ENCODE peak calls at places on chromosomes 1 and 21, in eight cellular contexts. V is CD8-positive, alpha-beta memory T cell; Q is breast epithelium; A is uterus; P is CD8-positive, alpha-beta T cell; I is SJCRH30; N is CD4-positive, alpha-beta memory T cell; U is NT2/D1. X is an unnamed sample.

GRCh38 chr1:10724948-10725852 is 71.2 kb downstream of the CASZ1 start:
- DNase-seq in V (no peak), Q (peak; percentile 47), A (peak; percentile 60), P (no peak), I (no peak), N (no peak), U (no peak), X (no peak)

GRCh38 chr1:222643603-222643936 is 25.7 kb downstream of the MIA3 start:
- DNase-seq in V (no peak), Q (no peak), A (peak; percentile 20), P (no peak), I (no peak), N (no peak), U (peak; percentile 15), X (no peak)

GRCh38 chr1:192983349-192983980 is 75.7 kb downstream of the UCHL5 start:
- DNase-seq in V (no peak), Q (no peak), A (no peak), P (no peak), I (no peak), N (no peak), U (no peak), X (peak; percentile 36)

GRCh38 chr1:96234299-96234698 is 487.3 kb upstream of the PTBP2 start:
- DNase-seq in V (no peak), Q (no peak), A (peak; percentile 38), P (no peak), I (peak; percentile 33), N (no peak), U (peak; percentile 16), X (peak; percentile 42)

GRCh38 chr1:220544901-220545303 is 17.0 kb downstream of the MARK1 start:
- DNase-seq in V (no peak), Q (no peak), A (no peak), P (no peak), I (peak; percentile 14), N (no peak), U (peak; percentile 50), X (peak; percentile 89)

GRCh38 chr1:205598841-205599666 is 32.8 kb downstream of the ELK4 start:
- DNase-seq in V (no peak), Q (no peak), A (peak; percentile 87), P (no peak), I (no peak), N (no peak), U (no peak), X (no peak)

GRCh38 chr21:45250914-45251634 is 36.6 kb downstream of the POFUT2 start:
- DNase-seq in V (no peak), Q (no peak), A (no peak), P (no peak), I (no peak), N (no peak), U (no peak), X (no peak)

GRCh38 chr21:41465176-41465781 is 39.2 kb downstream of the MX1 start:
- DNase-seq in V (no peak), Q (no peak), A (no peak), P (no peak), I (no peak), N (no peak), U (no peak), X (no peak)

DNA sequence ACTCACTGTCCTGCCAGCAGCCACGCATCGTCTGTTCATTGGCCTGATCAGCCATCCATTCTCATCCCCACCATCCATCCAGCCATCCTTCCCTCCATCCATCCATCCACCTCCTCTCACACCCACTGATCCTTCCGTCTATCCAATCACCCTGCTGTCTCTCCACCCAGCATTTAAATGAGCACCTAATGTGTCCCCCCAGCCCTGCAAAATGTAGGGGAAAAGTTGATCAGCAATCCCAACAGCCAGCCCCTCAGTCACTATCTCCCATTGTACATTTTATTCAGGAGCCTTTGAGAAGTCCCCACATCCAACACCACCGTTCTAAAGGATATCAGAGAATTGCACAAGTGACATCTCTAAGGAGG is 11.1 kb upstream of the DDOST start:
- DNase-seq in V (no peak), Q (no peak), A (no peak), P (no peak), I (no peak), N (no peak), U (no peak), X (no peak)
- H3K36me3 ChIP-seq in V (no peaks in the 10 kb centered on the region), Q (no peaks in the 10 kb centered on the region), A (no peaks in the 10 kb centered on the region), P (no peaks in the 10 kb centered on the region), I (no peaks in the 10 kb centered on the region), N (no peaks in the 10 kb centered on the region), U (peaks cover 22% of the 10 kb centered on the region), X (no peaks in the 10 kb centered on the region)

DNA sequence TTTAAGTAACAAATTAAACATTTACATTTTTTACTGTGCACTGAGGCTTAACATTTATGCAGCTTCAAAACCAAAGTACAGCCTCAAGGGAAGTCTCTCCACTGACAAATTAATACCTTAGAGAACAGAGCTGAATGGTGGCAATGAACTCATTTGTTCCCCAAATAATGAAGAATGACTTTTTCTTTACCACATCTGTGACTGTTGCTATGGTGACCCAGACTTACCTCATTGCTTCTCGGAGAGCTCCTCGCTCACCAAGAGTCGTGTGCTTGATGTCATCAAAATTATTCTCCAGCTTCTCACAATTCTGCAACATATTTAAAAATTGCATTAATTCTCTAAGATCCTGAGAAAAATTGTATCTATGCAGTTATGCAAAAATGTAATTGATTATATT is 92.9 kb downstream of the DPYD start:
- DNase-seq in V (peak; percentile 24), Q (no peak), A (no peak), P (no peak), I (peak; percentile 36), N (no peak), U (no peak), X (peak; percentile 63)
- H3K4me1 ChIP-seq in V (no peaks in the 10 kb centered on the region), Q (no peaks in the 10 kb centered on the region), A (no peaks in the 10 kb centered on the region), P (no peaks in the 10 kb centered on the region), I (peaks cover 16% of the 10 kb centered on the region), N (no peaks in the 10 kb centered on the region), U (no peaks in the 10 kb centered on the region), X (no peaks in the 10 kb centered on the region)

GRCh38 chr1:5898266-5898665 is 94.0 kb downstream of the NPHP4 start:
- DNase-seq in V (no peak), Q (no peak), A (no peak), P (no peak), I (no peak), N (no peak), U (no peak), X (no peak)

GRCh38 chr1:5901841-5902240 is 90.4 kb downstream of the NPHP4 start:
- DNase-seq in V (no peak), Q (no peak), A (no peak), P (no peak), I (no peak), N (no peak), U (no peak), X (peak; percentile 92)

GRCh38 chr1:5903031-5903430 is 89.2 kb downstream of the NPHP4 start:
- DNase-seq in V (no peak), Q (no peak), A (no peak), P (no peak), I (no peak), N (no peak), U (no peak), X (no peak)

GRCh38 chr1:5903680-5904079 is 88.5 kb downstream of the NPHP4 start:
- DNase-seq in V (no peak), Q (no peak), A (no peak), P (no peak), I (no peak), N (no peak), U (no peak), X (no peak)

DNA sequence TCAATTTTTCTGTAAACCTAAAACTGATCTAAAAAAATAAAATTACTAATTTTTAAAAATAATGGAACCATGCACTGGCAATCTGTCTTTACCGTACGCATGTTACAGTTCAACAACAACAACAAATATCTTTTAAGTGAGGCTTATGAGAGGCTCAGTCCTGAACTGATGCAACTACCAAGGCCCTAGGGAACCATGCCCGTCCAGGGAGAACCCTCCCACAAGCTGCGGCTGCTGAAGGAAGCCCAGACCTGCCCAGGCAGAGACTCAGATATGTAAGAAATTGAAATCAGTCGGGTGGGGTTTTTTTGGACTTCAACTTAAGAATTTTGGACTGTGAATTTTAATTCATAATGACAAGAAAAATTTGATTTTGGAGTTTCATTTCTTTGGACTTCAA is 91.1 kb downstream of the NPHP4 start:
- DNase-seq in V (no peak), Q (peak; percentile 44), A (no peak), P (no peak), I (no peak), N (no peak), U (no peak), X (no peak)
- H3K36me3 ChIP-seq in V (no peaks in the 10 kb centered on the region), Q (no peaks in the 10 kb centered on the region), A (no peaks in the 10 kb centered on the region), P (no peaks in the 10 kb centered on the region), I (peaks cover 5% of the 10 kb centered on the region), N (no peaks in the 10 kb centered on the region), U (peaks cover 2% of the 10 kb centered on the region), X (no peaks in the 10 kb centered on the region)

DNA sequence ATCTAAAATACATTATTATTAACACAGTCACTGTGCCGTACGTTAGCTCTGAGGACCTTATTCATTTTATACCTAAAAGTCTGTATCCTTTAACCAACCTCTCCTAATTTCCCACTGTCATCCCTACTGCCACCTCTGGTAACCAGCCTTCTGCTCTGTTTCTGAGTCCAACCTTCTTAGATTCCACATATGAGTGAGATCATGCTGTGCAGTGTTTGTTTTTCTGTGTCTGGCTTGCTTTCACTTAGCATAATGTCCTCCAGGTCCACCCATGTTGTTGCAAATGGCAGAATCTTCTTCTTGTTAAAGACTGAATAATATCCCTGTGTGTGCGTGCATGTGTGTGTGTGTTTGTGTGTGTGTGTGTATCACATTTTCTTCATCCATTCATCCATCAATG is 64.2 kb downstream of the ETS2 start:
- DNase-seq in V (no peak), Q (no peak), A (no peak), P (no peak), I (no peak), N (no peak), U (no peak), X (peak; percentile 5)
- H3K4me1 ChIP-seq in V (no peaks in the 10 kb centered on the region), Q (no peaks in the 10 kb centered on the region), A (no peaks in the 10 kb centered on the region), P (no peaks in the 10 kb centered on the region), I (no peaks in the 10 kb centered on the region), N (no peaks in the 10 kb centered on the region), U (no peaks in the 10 kb centered on the region), X (no peaks in the 10 kb centered on the region)

DNA sequence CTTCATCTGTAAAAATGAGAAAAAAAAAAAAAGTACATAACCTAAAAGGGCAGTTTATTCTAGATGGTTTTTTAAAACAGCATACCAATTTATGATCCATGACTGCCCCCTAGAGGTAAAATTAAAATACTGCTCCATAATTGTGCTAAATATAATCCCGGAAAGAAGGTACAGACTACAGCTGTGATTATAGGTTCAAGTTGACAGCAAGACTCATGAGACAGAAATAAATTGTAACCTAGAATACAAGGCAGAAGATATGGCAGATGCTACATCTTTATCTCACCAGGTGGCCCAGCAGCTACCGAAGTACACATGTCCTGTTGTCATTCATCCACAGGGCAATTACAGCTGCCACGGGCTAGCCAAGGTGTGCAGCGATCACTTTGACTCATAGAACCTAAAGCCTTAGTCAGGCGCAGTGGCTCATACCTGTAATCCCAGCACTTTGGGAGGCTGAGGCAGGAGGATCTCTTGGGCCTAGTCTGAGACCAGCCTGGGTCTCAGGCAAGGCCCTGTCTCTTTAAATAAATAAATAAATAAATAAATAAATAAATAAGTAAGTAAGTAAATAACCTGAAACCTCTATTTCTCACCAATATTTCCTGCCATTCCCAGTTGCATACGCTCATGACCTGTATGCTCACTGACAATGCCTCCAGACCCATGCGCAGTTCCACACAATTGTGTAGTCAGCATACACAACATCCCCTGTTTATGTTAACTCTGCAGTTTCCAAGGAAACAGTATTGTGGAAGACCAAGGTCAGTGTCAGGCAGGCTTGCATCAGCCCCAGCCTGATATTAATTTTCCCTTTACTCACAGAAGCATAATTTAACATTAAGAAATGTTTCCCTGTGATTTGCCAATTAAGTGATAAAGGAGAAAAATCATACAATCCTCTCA is 18.3 kb upstream of the PPIE start:
- DNase-seq in V (peak; percentile 68), Q (no peak), A (no peak), P (peak; percentile 12), I (peak; percentile 87), N (peak; percentile 65), U (peak; percentile 23), X (peak; percentile 52)
- H3K36me3 ChIP-seq in V (no peaks in the 10 kb centered on the region), Q (no peaks in the 10 kb centered on the region), A (no peaks in the 10 kb centered on the region), P (no peaks in the 10 kb centered on the region), I (no peaks in the 10 kb centered on the region), N (no peaks in the 10 kb centered on the region), U (no peaks in the 10 kb centered on the region), X (no peaks in the 10 kb centered on the region)

GRCh38 chr1:155077758-155078495 is 710 bp upstream of the EFNA3 start:
- DNase-seq in V (no peak), Q (no peak), A (no peak), P (no peak), I (no peak), N (no peak), U (no peak), X (no peak)
- H3K4me1 ChIP-seq in V (peaks cover 52% of the 10 kb centered on the region), Q (peaks cover 24% of the 10 kb centered on the region), A (peaks cover 45% of the 10 kb centered on the region), P (peaks cover 54% of the 10 kb centered on the region), I (peaks cover 22% of the 10 kb centered on the region), N (peaks cover 55% of the 10 kb centered on the region), U (peaks cover 38% of the 10 kb centered on the region), X (no peaks in the 10 kb centered on the region)

X was measured in mesendoderm.